ENCODE peak calls at places on chromosomes 1 and 21, in eight cellular contexts. O, E, N, G, R, M, L and H are unnamed samples.

GRCh38 chr1:88983791-88984552 is 8.5 kb downstream of the KYAT3 start:
- DNase-seq in O (peak; percentile 84), E (peak; percentile 11), N (no peak), G (no peak), R (no peak), M (peak; percentile 71), L (no peak), H (no peak)

GRCh38 chr1:3504151-3504822 is 49.8 kb downstream of the ARHGEF16 start:
- DNase-seq in O (peak; percentile 97), E (peak; percentile 91), N (no peak), G (no peak), R (no peak), M (no peak), L (peak; percentile 96), H (no peak)

GRCh38 chr1:100187912-100188311 is 9.9 kb upstream of the LRRC39 start:
- DNase-seq in O (no peak), E (no peak), N (no peak), G (no peak), R (no peak), M (peak; percentile 17), L (peak; percentile 72), H (no peak)

GRCh38 chr21:41957991-41958766 is 4.4 kb upstream of the C2CD2 start:
- DNase-seq in O (peak; percentile 99), E (peak; percentile 87), N (no peak), G (no peak), R (no peak), M (peak; percentile 80), L (peak; percentile 82), H (peak; percentile 75)

GRCh38 chr1:152768847-152769533 is 6.0 kb upstream of the LCE1F start:
- DNase-seq in O (no peak), E (no peak), N (no peak), G (no peak), R (no peak), M (no peak), L (no peak), H (no peak)

GRCh38 chr1:116966791-116967190 is 34.8 kb upstream of the CD101 start:
- DNase-seq in O (no peak), E (no peak), N (no peak), G (no peak), R (no peak), M (no peak), L (no peak), H (no peak)

GRCh38 chr1:53448241-53448841 is 10.9 kb upstream of the DMRTB1 start:
- DNase-seq in O (no peak), E (no peak), N (no peak), G (no peak), R (no peak), M (no peak), L (no peak), H (no peak)

GRCh38 chr1:212671342-212672031 is 28.2 kb downstream of the BATF3 start:
- DNase-seq in O (peak; percentile 91), E (no peak), N (no peak), G (no peak), R (no peak), M (no peak), L (no peak), H (peak; percentile 50)

GRCh38 chr1:153506831-153507413 is 28.9 kb downstream of the S100A6 start:
- DNase-seq in O (peak; percentile 94), E (peak; percentile 33), N (no peak), G (no peak), R (no peak), M (peak; percentile 72), L (peak; percentile 89), H (no peak)

GRCh38 chr21:17711896-17712295 is 99.2 kb upstream of the BTG3 start:
- DNase-seq in O (no peak), E (no peak), N (no peak), G (no peak), R (no peak), M (no peak), L (no peak), H (no peak)

GRCh38 chr21:27812279-27812678 is 845.4 kb upstream of the ADAMTS5 start:
- DNase-seq in O (peak; percentile 11), E (no peak), N (no peak), G (no peak), R (no peak), M (no peak), L (no peak), H (no peak)

GRCh38 chr1:32500387-32501209 is 35.7 kb downstream of the ZBTB8B start:
- DNase-seq in O (peak; percentile 68), E (peak; percentile 95), N (peak; percentile 43), G (peak; percentile 71), R (peak; percentile 75), M (no peak), L (peak; percentile 86), H (no peak)

GRCh38 chr1:214901718-214902117 is 180.8 kb upstream of the KCNK2 start:
- DNase-seq in O (peak; percentile 99), E (no peak), N (no peak), G (no peak), R (no peak), M (no peak), L (no peak), H (no peak)

GRCh38 chr21:33968082-33968997 is 52.7 kb upstream of the ATP5PO start:
- DNase-seq in O (peak; percentile 90), E (no peak), N (no peak), G (peak; percentile 22), R (no peak), M (peak; percentile 41), L (no peak), H (no peak)

GRCh38 chr1:162144853-162145252 is 75.4 kb downstream of the NOS1AP start:
- DNase-seq in O (no peak), E (no peak), N (no peak), G (no peak), R (peak; percentile 44), M (peak; percentile 70), L (no peak), H (no peak)
- TF ChIP-seq CTCF in O (no peak), E (no peak), N (no peak), G (no peak), R (no peak), M (peak; percentile 3), L (no peak), H (no peak)

GRCh38 chr1:21659099-21659923 is 9.8 kb downstream of the RAP1GAP start:
- DNase-seq in O (peak; percentile 69), E (peak; percentile 95), N (peak; percentile 90), G (peak; percentile 87), R (peak; percentile 86), M (peak; percentile 58), L (peak; percentile 78), H (no peak)
- TF ChIP-seq CTCF in O (peak; percentile 75), E (peak; percentile 90), N (peak; percentile 94), G (peak; percentile 92), R (peak; percentile 90), M (peak; percentile 95), L (peak; percentile 81), H (peak; percentile 96)

GRCh38 chr1:224392411-224393249 is 36.0 kb downstream of the CNIH4 start:
- DNase-seq in O (no peak), E (no peak), N (no peak), G (no peak), R (no peak), M (no peak), L (no peak), H (no peak)

GRCh38 chr1:224390517-224390916 is 33.8 kb downstream of the CNIH4 start:
- DNase-seq in O (no peak), E (no peak), N (no peak), G (no peak), R (no peak), M (no peak), L (no peak), H (no peak)

GRCh38 chr1:224393331-224393730 is 36.7 kb downstream of the CNIH4 start:
- DNase-seq in O (no peak), E (no peak), N (no peak), G (no peak), R (no peak), M (no peak), L (no peak), H (no peak)

GRCh38 chr1:224387302-224387912 is 30.7 kb downstream of the CNIH4 start:
- DNase-seq in O (no peak), E (no peak), N (no peak), G (no peak), R (no peak), M (no peak), L (no peak), H (no peak)

GRCh38 chr1:224387943-224388342 is 31.3 kb downstream of the CNIH4 start:
- DNase-seq in O (no peak), E (no peak), N (no peak), G (no peak), R (no peak), M (no peak), L (no peak), H (no peak)
- TF ChIP-seq CTCF in O (no peak), E (no peak), N (no peak), G (no peak), R (no peak), M (no peak), L (no peak), H (no peak)

DNA sequence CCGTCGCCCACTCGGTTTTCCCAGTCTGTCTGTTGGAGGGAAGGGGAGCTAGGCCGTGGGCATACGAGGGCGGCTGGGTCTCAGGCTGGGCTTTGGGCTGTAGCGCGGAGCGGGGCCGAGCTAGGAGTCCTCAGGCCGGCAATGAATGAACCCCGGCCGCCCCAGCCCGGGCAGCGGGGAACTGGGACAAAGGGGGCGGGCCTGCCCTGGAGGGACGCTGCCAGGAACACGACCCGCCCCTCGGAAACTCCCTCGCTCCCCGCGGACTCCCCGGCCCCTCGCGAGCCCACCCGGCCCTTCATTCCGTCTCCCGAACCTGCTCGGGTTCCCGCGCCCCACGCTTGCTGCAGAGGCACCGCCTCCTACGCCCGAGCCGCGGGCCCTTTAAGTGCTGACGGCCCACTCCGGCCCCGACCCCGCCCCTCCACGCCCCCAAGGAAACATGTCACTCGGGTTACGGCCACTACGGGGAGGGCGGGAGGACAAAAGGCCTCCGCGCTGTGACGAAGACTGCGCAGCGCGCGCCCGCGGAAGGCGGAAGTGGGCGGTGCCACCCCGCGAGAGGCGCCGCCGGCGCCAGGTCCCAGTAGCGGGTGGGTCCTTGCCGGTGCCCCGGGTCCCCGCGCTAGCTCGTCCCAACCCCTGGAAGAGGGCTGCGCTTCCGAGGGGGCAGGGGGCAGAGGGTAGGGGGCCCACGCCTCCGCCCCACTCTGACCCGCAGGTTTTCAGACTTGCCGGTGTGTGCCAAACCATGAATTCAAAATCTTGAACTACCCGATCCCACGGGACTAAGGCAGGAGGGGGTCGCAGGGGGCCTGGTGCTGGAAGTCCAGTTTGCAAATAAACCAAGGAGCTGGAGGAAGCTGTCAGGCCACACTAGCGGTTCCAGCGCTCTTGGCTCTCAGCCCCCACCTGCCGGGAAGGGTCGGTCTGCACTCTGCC is at the start of gene GALE:
- DNase-seq in O (peak; percentile 93), E (peak; percentile 99), N (peak; percentile 84), G (peak; percentile 88), R (peak; percentile 80), M (peak; percentile 89), L (peak; percentile 99), H (peak; percentile 96)
- TF ChIP-seq CTCF in O (no peak), E (peak; percentile 26), N (no peak), G (no peak), R (no peak), M (no peak), L (no peak), H (no peak)

GRCh38 chr1:85884372-85885035 is 176.3 kb upstream of the ZNHIT6 start:
- DNase-seq in O (peak; percentile 61), E (no peak), N (no peak), G (no peak), R (no peak), M (peak; percentile 14), L (no peak), H (no peak)
- TF ChIP-seq CTCF in O (peak; percentile 74), E (no peak), N (peak; percentile 65), G (peak; percentile 83), R (peak; percentile 33), M (peak; percentile 23), L (peak; percentile 28), H (peak; percentile 85)

GRCh38 chr1:27562483-27563406 is 41.2 kb downstream of the AHDC1 start:
- DNase-seq in O (no peak), E (no peak), N (no peak), G (no peak), R (no peak), M (no peak), L (no peak), H (no peak)
- TF ChIP-seq CTCF in O (no peak), E (no peak), N (no peak), G (no peak), R (no peak), M (no peak), L (no peak), H (no peak)